ENCODE peak calls at places on chromosomes 3 and 15, in nine cellular contexts. V, L, W, T, P, A, I, S and G are unnamed samples.

GRCh38 chr3:99892332-99892731 is 74.7 kb downstream of the CMSS1 start:
- DNase-seq in A (no peak), T (no peak), P (no peak), I (no peak), W (no peak), L (no peak), S (no peak), V (no peak), G (no peak)

GRCh38 chr3:45227131-45227819 is 1.2 kb upstream of the TMEM158 start:
- DNase-seq in T (no peak), V (no peak), A (no peak), S (no peak), P (no peak), I (no peak), L (no peak), W (no peak), G (no peak)

GRCh38 chr3:71728632-71729342 is 3.6 kb upstream of the EIF4E3 start:
- DNase-seq in I (no peak), P (no peak), S (no peak), W (no peak), L (peak; percentile 32), A (no peak), T (no peak), V (no peak), G (no peak)

GRCh38 chr3:16675805-16676204 is 70.6 kb upstream of the DAZL start:
- DNase-seq in W (no peak), P (no peak), L (no peak), V (no peak), A (no peak), T (no peak), I (no peak), S (no peak), G (no peak)

GRCh38 chr3:159441279-159441678 is 547.4 kb upstream of the IL12A start:
- DNase-seq in A (no peak), S (no peak), V (no peak), L (peak; percentile 16), T (no peak), W (no peak), P (no peak), I (no peak), G (no peak)

GRCh38 chr3:10373686-10374261 is 52.9 kb upstream of the SEC13 start:
- DNase-seq in P (no peak), W (no peak), L (no peak), I (no peak), T (peak; percentile 31), V (no peak), S (no peak), A (no peak), G (no peak)

GRCh38 chr15:85312925-85313324 is 67.5 kb upstream of the AKAP13 start:
- DNase-seq in A (no peak), I (no peak), T (peak; percentile 14), L (no peak), W (no peak), S (no peak), V (no peak), P (no peak), G (no peak)

GRCh38 chr3:122512284-122512683 is 2.5 kb downstream of the KPNA1 start:
- DNase-seq in A (no peak), W (no peak), P (no peak), S (no peak), I (no peak), T (no peak), L (no peak), V (no peak), G (no peak)

GRCh38 chr3:105430460-105430859 is 63.8 kb downstream of the ALCAM start:
- DNase-seq in I (no peak), L (no peak), A (no peak), T (no peak), S (no peak), V (no peak), P (no peak), W (no peak), G (no peak)

GRCh38 chr15:64883997-64884511 is 27.6 kb upstream of the ANKDD1A start:
- DNase-seq in A (peak; percentile 56), L (peak; percentile 64), S (peak; percentile 83), T (peak; percentile 92), V (peak; percentile 56), I (no peak), W (peak; percentile 62), P (peak; percentile 83), G (peak; percentile 84)

GRCh38 chr3:106206165-106206564 is 337.4 kb upstream of the CBLB start:
- DNase-seq in T (peak; percentile 24), L (peak; percentile 70), W (no peak), P (no peak), S (no peak), I (peak; percentile 75), A (no peak), V (no peak), G (no peak)

GRCh38 chr3:141402476-141403171 is 34.3 kb downstream of the ZBTB38 start:
- DNase-seq in A (no peak), V (peak; percentile 35), S (peak; percentile 47), W (peak; percentile 37), L (peak; percentile 71), T (peak; percentile 58), I (no peak), P (peak; percentile 69), G (no peak)

GRCh38 chr15:69289312-69290146 is 9.2 kb upstream of the PAQR5 start:
- DNase-seq in V (no peak), W (no peak), A (no peak), S (no peak), L (no peak), T (no peak), P (no peak), I (no peak), G (no peak)

GRCh38 chr3:171228228-171228627 is 201.7 kb upstream of the SLC2A2 start:
- DNase-seq in I (no peak), L (peak; percentile 46), V (no peak), T (no peak), S (no peak), P (no peak), W (no peak), A (no peak), G (no peak)

GRCh38 chr3:46849686-46850467 is 13.4 kb downstream of the MYL3 start:
- DNase-seq in I (no peak), A (no peak), P (peak; percentile 9), T (no peak), L (no peak), V (no peak), W (no peak), S (no peak), G (no peak)

GRCh38 chr3:175605851-175606250 is 746.7 kb downstream of the NAALADL2 start:
- DNase-seq in S (no peak), T (no peak), W (no peak), I (no peak), L (no peak), A (no peak), P (no peak), V (no peak), G (no peak)

GRCh38 chr3:140470962-140471361 is 206.9 kb upstream of the TRIM42 start:
- DNase-seq in L (no peak), W (no peak), V (no peak), P (no peak), A (no peak), T (no peak), S (no peak), I (no peak), G (no peak)

GRCh38 chr3:138465927-138466326 is 31.5 kb downstream of the ESYT3 start:
- DNase-seq in W (no peak), V (no peak), T (no peak), A (no peak), P (no peak), I (no peak), L (no peak), S (no peak), G (no peak)